ENCODE peak calls at places on chromosomes 7 and 10, in four cellular contexts. M is PC-9, R is spleen, U is cardiac muscle cell. V is an unnamed sample.

GRCh38 chr7:83708531-83708930 is 59.6 kb upstream of the SEMA3E start:
- DNase-seq in M (no peak), R (no peak), U (no peak), V (no peak)

GRCh38 chr10:93115661-93116383 is 42.1 kb downstream of the CYP26A1 start:
- DNase-seq in M (no peak), R (peak; percentile 82), U (peak; percentile 73), V (peak; percentile 53)

GRCh38 chr10:52889611-52890010 is 117.0 kb upstream of the MBL2 start:
- DNase-seq in M (no peak), R (no peak), U (no peak), V (no peak)

GRCh38 chr7:437293-438280 is 82.1 kb downstream of the PDGFA start:
- DNase-seq in M (no peak), R (no peak), U (no peak), V (no peak)

GRCh38 chr10:96236876-96237275 is 34.5 kb downstream of the BLNK start:
- DNase-seq in M (no peak), R (no peak), U (no peak), V (no peak)

GRCh38 chr10:71053169-71053895 is 159.0 kb upstream of the UNC5B start:
- DNase-seq in M (no peak), R (no peak), U (no peak), V (no peak)

GRCh38 chr10:125014984-125015944 is 73.3 kb downstream of the ZRANB1 start:
- DNase-seq in M (no peak), R (no peak), U (peak; percentile 48), V (peak; percentile 63)

GRCh38 chr10:11697718-11698527 is 44.3 kb upstream of the ECHDC3 start:
- DNase-seq in M (no peak), R (no peak), U (no peak), V (no peak)

GRCh38 chr10:11395581-11396310 is 215.7 kb downstream of the USP6NL start:
- DNase-seq in M (no peak), R (no peak), U (no peak), V (no peak)

GRCh38 chr10:43231523-43232078 is 35.3 kb downstream of the RASGEF1A start:
- DNase-seq in M (no peak), R (peak; percentile 86), U (no peak), V (no peak)

GRCh38 chr7:101538596-101539459 is 90.3 kb downstream of the MYL10 start:
- DNase-seq in M (no peak), R (peak; percentile 88), U (peak; percentile 55), V (peak; percentile 33)

GRCh38 chr10:117755615-117756014 is 213.1 kb downstream of the EMX2 start:
- DNase-seq in M (no peak), R (no peak), U (no peak), V (no peak)

GRCh38 chr10:117757121-117757795 is 214.7 kb downstream of the EMX2 start:
- DNase-seq in M (no peak), R (no peak), U (no peak), V (no peak)

GRCh38 chr10:117762126-117762818 is 219.7 kb downstream of the EMX2 start:
- DNase-seq in M (no peak), R (no peak), U (no peak), V (no peak)

GRCh38 chr10:117762819-117763172 is 220.2 kb downstream of the EMX2 start:
- DNase-seq in M (no peak), R (no peak), U (peak; percentile 30), V (no peak)

DNA sequence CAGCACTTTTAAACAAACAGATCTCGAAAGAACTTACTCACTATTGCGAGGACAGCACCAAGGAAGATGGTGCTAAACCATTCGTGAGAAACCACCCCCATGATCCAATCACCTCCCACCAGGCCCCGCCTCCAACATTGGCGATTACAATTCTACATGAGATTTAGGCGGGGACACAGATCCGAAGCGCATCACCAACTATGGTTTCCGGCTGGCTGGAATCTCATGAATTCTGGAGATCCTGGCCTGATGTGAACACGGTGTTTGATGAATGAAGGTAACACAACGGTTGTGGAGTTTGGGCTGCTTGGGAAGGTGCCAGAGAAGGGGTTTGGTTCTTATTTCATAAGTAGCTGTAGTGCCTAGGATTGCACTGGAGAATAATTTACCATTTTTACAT is 216.7 kb downstream of the EMX2 start:
- DNase-seq in M (no peak), R (no peak), U (no peak), V (no peak)
- H3K27me3 ChIP-seq in M (peaks cover 46% of the 10 kb centered on the region), R (no peaks in the 10 kb centered on the region), U (peaks cover 50% of the 10 kb centered on the region), V (peaks cover 18% of the 10 kb centered on the region)

DNA sequence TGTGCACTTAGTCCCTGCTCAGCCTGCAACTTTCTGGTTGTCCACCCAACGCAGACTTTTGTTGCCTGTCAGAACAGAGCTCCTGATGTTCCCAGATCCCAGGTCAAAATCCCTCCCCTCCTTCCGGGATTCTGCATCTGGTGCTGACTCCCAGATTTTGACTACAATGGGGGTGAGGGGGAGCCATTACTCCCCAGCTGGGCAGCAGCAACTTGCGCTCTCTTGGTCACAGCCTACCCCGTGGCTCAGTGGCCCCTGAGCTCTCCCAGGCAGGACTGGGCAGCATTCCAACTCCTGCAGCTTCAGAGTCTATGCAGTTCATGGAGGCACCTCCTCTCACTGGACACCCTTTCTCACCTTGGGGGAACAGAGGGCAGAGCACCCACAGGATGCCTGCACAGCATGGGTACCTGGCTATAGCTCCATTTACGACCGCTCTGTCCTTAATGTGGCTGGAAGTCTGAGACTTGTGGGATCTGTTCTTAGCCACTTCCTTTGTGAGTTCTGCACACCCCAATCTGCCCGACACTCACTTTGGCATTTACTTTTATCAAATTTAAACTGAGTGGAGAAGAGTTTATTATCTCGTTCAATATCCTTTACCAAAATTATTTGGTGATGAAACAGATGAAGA is 545.5 kb upstream of the MGMT start:
- DNase-seq in M (no peak), R (no peak), U (no peak), V (no peak)
- H3K27me3 ChIP-seq in M (no peaks in the 10 kb centered on the region), R (no peaks in the 10 kb centered on the region), U (no peaks in the 10 kb centered on the region), V (no peaks in the 10 kb centered on the region)

GRCh38 chr10:30039988-30040387 is 19.4 kb downstream of the JCAD start:
- DNase-seq in M (no peak), R (no peak), U (no peak), V (peak; percentile 42)
- H3K27me3 ChIP-seq in M (no peaks in the 10 kb centered on the region), R (peaks cover 4% of the 10 kb centered on the region), U (no peaks in the 10 kb centered on the region), V (peaks cover 18% of the 10 kb centered on the region)

GRCh38 chr7:19108985-19109946 is 8.2 kb downstream of the TWIST1 start:
- DNase-seq in M (no peak), R (no peak), U (no peak), V (no peak)
- H3K27me3 ChIP-seq in M (no peaks in the 10 kb centered on the region), R (peaks cover 98% of the 10 kb centered on the region), U (peaks cover 60% of the 10 kb centered on the region), V (peaks cover 86% of the 10 kb centered on the region)

DNA sequence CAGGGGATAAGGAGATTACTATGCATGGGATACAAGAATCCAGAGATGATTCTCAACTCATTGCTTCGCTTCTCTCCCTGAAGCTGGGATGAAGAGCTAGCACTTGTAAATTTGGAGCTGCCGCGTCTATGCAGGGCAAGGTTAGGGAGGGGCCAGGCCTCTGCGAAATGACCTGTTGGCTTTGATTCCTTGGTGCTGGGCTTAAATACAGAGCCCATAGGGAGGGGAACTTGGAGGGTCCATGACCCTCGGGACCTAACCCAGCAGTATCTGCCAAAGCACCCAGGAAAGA is 673 bp upstream of the WNT2 start:
- DNase-seq in M (no peak), R (no peak), U (peak; percentile 42), V (no peak)
- H3K27me3 ChIP-seq in M (no peaks in the 10 kb centered on the region), R (peaks cover 25% of the 10 kb centered on the region), U (no peaks in the 10 kb centered on the region), V (peaks cover 53% of the 10 kb centered on the region)

GRCh38 chr10:60023475-60023874 is 117.1 kb upstream of the CCDC6 start:
- DNase-seq in M (no peak), R (no peak), U (no peak), V (no peak)

GRCh38 chr10:60024506-60024905 is 118.2 kb upstream of the CCDC6 start:
- DNase-seq in M (no peak), R (no peak), U (no peak), V (no peak)

GRCh38 chr10:60025279-60025678 is 118.9 kb upstream of the CCDC6 start:
- DNase-seq in M (no peak), R (no peak), U (no peak), V (no peak)

GRCh38 chr10:60021324-60021723 is 115.0 kb upstream of the CCDC6 start:
- DNase-seq in M (no peak), R (no peak), U (no peak), V (no peak)
- H3K27me3 ChIP-seq in M (no peaks in the 10 kb centered on the region), R (no peaks in the 10 kb centered on the region), U (no peaks in the 10 kb centered on the region), V (no peaks in the 10 kb centered on the region)

GRCh38 chr10:76278811-76279460 is 847.5 kb downstream of the LRMDA start:
- DNase-seq in M (no peak), R (no peak), U (no peak), V (no peak)
- H3K27me3 ChIP-seq in M (no peaks in the 10 kb centered on the region), R (no peaks in the 10 kb centered on the region), U (no peaks in the 10 kb centered on the region), V (no peaks in the 10 kb centered on the region)

GRCh38 chr7:30692438-30692837 is 10.2 kb upstream of the CRHR2 start:
- DNase-seq in M (no peak), R (no peak), U (no peak), V (no peak)
- H3K27me3 ChIP-seq in M (peaks cover 79% of the 10 kb centered on the region), R (no peaks in the 10 kb centered on the region), U (no peaks in the 10 kb centered on the region), V (no peaks in the 10 kb centered on the region)

GRCh38 chr7:121875203-121875602 is 2.2 kb downstream of the PTPRZ1 start:
- DNase-seq in M (no peak), R (no peak), U (no peak), V (no peak)
- H3K27me3 ChIP-seq in M (peaks cover 27% of the 10 kb centered on the region), R (peaks cover 27% of the 10 kb centered on the region), U (peaks cover 42% of the 10 kb centered on the region), V (peaks cover 43% of the 10 kb centered on the region)

GRCh38 chr10:2341298-2341697 is 604.0 kb upstream of the ADARB2 start:
- DNase-seq in M (no peak), R (no peak), U (no peak), V (no peak)
- H3K27me3 ChIP-seq in M (peaks cover 19% of the 10 kb centered on the region), R (no peaks in the 10 kb centered on the region), U (no peaks in the 10 kb centered on the region), V (peaks cover 12% of the 10 kb centered on the region)